ENCODE peak calls at places on chromosomes 12 and 14, in four cellular contexts. One of them, this sample, is unnamed.

GRCh38 chr14:26719514-26719913 is 121.7 kb upstream of the NOVA1 start:
- DNase-seq in suprapubic skin: no peak
- DNase-seq in A549: no peak
- DNase-seq in H54: no peak
- DNase-seq in this sample: no peak

GRCh38 chr12:108360487-108360886 is 21.4 kb upstream of the CMKLR1 start:
- DNase-seq in suprapubic skin: no peak
- DNase-seq in H54: no peak
- DNase-seq in A549: no peak
- DNase-seq in this sample: no peak

GRCh38 chr12:124828264-124829007 is 35.2 kb downstream of the SCARB1 start:
- DNase-seq in suprapubic skin: no peak
- DNase-seq in A549: peak
- DNase-seq in H54: peak
- DNase-seq in this sample: no peak

GRCh38 chr12:130739571-130739970 is 23.5 kb upstream of the RIMBP2 start:
- DNase-seq in H54: no peak
- DNase-seq in A549: no peak
- DNase-seq in suprapubic skin: no peak
- DNase-seq in this sample: no peak

GRCh38 chr12:132450391-132451171 is 39.4 kb upstream of the FBRSL1 start:
- DNase-seq in suprapubic skin: no peak
- DNase-seq in H54: no peak
- DNase-seq in A549: no peak
- DNase-seq in this sample: no peak

GRCh38 chr12:49068879-49069506 is 786 bp downstream of the RHEBL1 start:
- DNase-seq in suprapubic skin: no peak
- DNase-seq in H54: no peak
- DNase-seq in A549: no peak
- DNase-seq in this sample: no peak

GRCh38 chr14:34722723-34723545 is 8.5 kb upstream of the CFL2 start:
- DNase-seq in H54: peak
- DNase-seq in suprapubic skin: no peak
- DNase-seq in A549: peak
- DNase-seq in this sample: peak

GRCh38 chr12:39990122-39991101 is 115.5 kb downstream of the SLC2A13 start:
- DNase-seq in A549: peak
- DNase-seq in H54: peak
- DNase-seq in suprapubic skin: no peak
- DNase-seq in this sample: peak

GRCh38 chr12:28104893-28105864 is 85.1 kb upstream of the CCDC91 start:
- DNase-seq in H54: no peak
- DNase-seq in suprapubic skin: no peak
- DNase-seq in A549: no peak
- DNase-seq in this sample: no peak

GRCh38 chr14:99879401-99880295 is 86.4 kb downstream of the EML1 start:
- DNase-seq in suprapubic skin: no peak
- DNase-seq in H54: peak
- DNase-seq in A549: no peak
- DNase-seq in this sample: no peak

GRCh38 chr12:115166698-115167315 is 482.8 kb upstream of the TBX3 start:
- DNase-seq in A549: no peak
- DNase-seq in H54: no peak
- DNase-seq in suprapubic skin: no peak
- DNase-seq in this sample: no peak

GRCh38 chr12:113058553-113058952 is 2.0 kb downstream of the DTX1 start:
- DNase-seq in A549: no peak
- DNase-seq in H54: no peak
- DNase-seq in suprapubic skin: no peak
- DNase-seq in this sample: no peak

GRCh38 chr14:38366374-38366773 is 110.5 kb upstream of the CLEC14A start:
- DNase-seq in H54: no peak
- DNase-seq in A549: no peak
- DNase-seq in suprapubic skin: no peak
- DNase-seq in this sample: no peak

GRCh38 chr12:57745485-57745881 is 644 bp downstream of the TSPAN31 start:
- DNase-seq in suprapubic skin: no peak
- DNase-seq in A549: no peak
- DNase-seq in H54: no peak
- DNase-seq in this sample: no peak
- TF ChIP-seq POLR2A in suprapubic skin: no peak
- TF ChIP-seq POLR2A in A549: peak
- TF ChIP-seq POLR2A in H54: peak
- TF ChIP-seq POLR2A in this sample: peak

GRCh38 chr12:68842784-68843567 is 35.0 kb downstream of the MDM2 start:
- DNase-seq in suprapubic skin: no peak
- DNase-seq in H54: no peak
- DNase-seq in A549: no peak
- DNase-seq in this sample: no peak

GRCh38 chr12:68844788-68845695 is 37.1 kb downstream of the MDM2 start:
- DNase-seq in H54: no peak
- DNase-seq in A549: no peak
- DNase-seq in suprapubic skin: no peak
- DNase-seq in this sample: no peak

GRCh38 chr12:68846811-68847210 is 38.8 kb downstream of the MDM2 start:
- DNase-seq in H54: no peak
- DNase-seq in A549: no peak
- DNase-seq in suprapubic skin: no peak
- DNase-seq in this sample: no peak

GRCh38 chr12:68842123-68842522 is 34.1 kb downstream of the MDM2 start:
- DNase-seq in H54: no peak
- DNase-seq in A549: no peak
- DNase-seq in suprapubic skin: no peak
- DNase-seq in this sample: no peak

GRCh38 chr12:68844318-68844745 is 36.4 kb downstream of the MDM2 start:
- DNase-seq in H54: no peak
- DNase-seq in suprapubic skin: no peak
- DNase-seq in A549: no peak
- DNase-seq in this sample: no peak
- TF ChIP-seq POLR2A in H54: no peak
- TF ChIP-seq POLR2A in suprapubic skin: no peak
- TF ChIP-seq POLR2A in A549: no peak
- TF ChIP-seq POLR2A in this sample: no peak

GRCh38 chr12:65923228-65923627 is 98.9 kb downstream of the HMGA2 start:
- DNase-seq in suprapubic skin: no peak
- DNase-seq in A549: no peak
- DNase-seq in H54: no peak
- DNase-seq in this sample: no peak

GRCh38 chr12:65929641-65930040 is 105.4 kb downstream of the HMGA2 start:
- DNase-seq in A549: no peak
- DNase-seq in H54: no peak
- DNase-seq in suprapubic skin: no peak
- DNase-seq in this sample: no peak

GRCh38 chr12:65922077-65922476 is 97.8 kb downstream of the HMGA2 start:
- DNase-seq in suprapubic skin: no peak
- DNase-seq in H54: no peak
- DNase-seq in A549: no peak
- DNase-seq in this sample: no peak

GRCh38 chr12:65926119-65927004 is 102.1 kb downstream of the HMGA2 start:
- DNase-seq in A549: no peak
- DNase-seq in H54: no peak
- DNase-seq in suprapubic skin: no peak
- DNase-seq in this sample: no peak

GRCh38 chr12:65925626-65926025 is 101.3 kb downstream of the HMGA2 start:
- DNase-seq in H54: no peak
- DNase-seq in suprapubic skin: no peak
- DNase-seq in A549: no peak
- DNase-seq in this sample: no peak
- TF ChIP-seq POLR2A in H54: no peak
- TF ChIP-seq POLR2A in suprapubic skin: no peak
- TF ChIP-seq POLR2A in A549: no peak
- TF ChIP-seq POLR2A in this sample: no peak

DNA sequence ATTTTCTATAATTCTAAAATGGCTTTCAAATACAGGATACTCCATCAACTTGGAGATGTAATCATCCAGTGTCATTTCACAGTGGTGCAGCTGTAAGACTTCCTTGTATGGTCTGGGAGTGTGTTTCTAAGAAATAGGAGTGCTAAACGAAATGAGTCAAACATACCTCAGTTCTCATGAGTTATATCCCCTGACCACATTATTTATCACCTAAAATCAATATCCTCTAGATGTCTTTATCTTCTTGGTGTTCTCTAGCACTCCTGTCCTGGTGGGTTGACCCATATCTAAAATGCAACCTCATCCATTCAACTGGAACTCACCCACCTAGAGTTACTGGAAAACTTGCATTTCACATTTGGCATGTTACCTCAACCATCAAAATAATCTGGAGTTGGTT is 33.2 kb downstream of the TMEM30B start:
- DNase-seq in suprapubic skin: no peak
- DNase-seq in H54: no peak
- DNase-seq in A549: no peak
- DNase-seq in this sample: no peak
- TF ChIP-seq POLR2A in suprapubic skin: no peak
- TF ChIP-seq POLR2A in H54: no peak
- TF ChIP-seq POLR2A in A549: no peak
- TF ChIP-seq POLR2A in this sample: no peak

GRCh38 chr12:14949631-14950030 is 11.3 kb upstream of the ERP27 start:
- DNase-seq in suprapubic skin: no peak
- DNase-seq in A549: no peak
- DNase-seq in H54: no peak
- DNase-seq in this sample: no peak

GRCh38 chr12:14946856-14947255 is 8.5 kb upstream of the ERP27 start:
- DNase-seq in suprapubic skin: no peak
- DNase-seq in H54: no peak
- DNase-seq in A549: no peak
- DNase-seq in this sample: no peak

GRCh38 chr12:14950421-14950820 is 11.0 kb downstream of the ARHGDIB start:
- DNase-seq in A549: no peak
- DNase-seq in H54: no peak
- DNase-seq in suprapubic skin: no peak
- DNase-seq in this sample: no peak

GRCh38 chr12:14950982-14951746 is 10.2 kb downstream of the ARHGDIB start:
- DNase-seq in suprapubic skin: no peak
- DNase-seq in H54: no peak
- DNase-seq in A549: no peak
- DNase-seq in this sample: no peak

DNA sequence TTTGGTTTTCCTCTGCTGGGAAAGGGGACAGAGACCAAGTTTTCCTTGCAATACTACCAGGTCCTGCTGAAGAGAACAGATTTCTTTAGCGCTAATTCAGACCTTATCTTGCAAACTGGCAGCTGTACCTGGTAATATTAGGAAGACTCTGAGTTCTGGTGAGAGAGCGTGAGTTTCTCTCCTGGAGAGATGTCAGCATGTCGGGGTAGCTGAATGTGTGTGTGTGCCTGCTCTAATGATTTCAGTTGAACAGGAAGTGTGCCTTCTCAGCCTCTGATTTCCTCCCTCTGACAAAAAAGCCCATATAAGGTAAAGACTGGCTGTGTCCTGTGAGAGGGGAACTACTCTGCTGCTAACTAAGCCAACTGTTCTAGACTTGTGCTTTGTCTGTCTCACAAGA is 10.3 kb upstream of the ERP27 start:
- DNase-seq in A549: no peak
- DNase-seq in suprapubic skin: no peak
- DNase-seq in H54: no peak
- DNase-seq in this sample: no peak
- TF ChIP-seq POLR2A in A549: no peak
- TF ChIP-seq POLR2A in suprapubic skin: peak
- TF ChIP-seq POLR2A in H54: no peak
- TF ChIP-seq POLR2A in this sample: no peak

GRCh38 chr14:31027847-31028246 is 1.7 kb upstream of the STRN3 start:
- DNase-seq in suprapubic skin: no peak
- DNase-seq in H54: no peak
- DNase-seq in A549: no peak
- DNase-seq in this sample: no peak

GRCh38 chr14:31026395-31027096 is 367 bp upstream of the STRN3 start:
- DNase-seq in A549: peak
- DNase-seq in suprapubic skin: peak
- DNase-seq in H54: peak
- DNase-seq in this sample: peak

GRCh38 chr14:31025335-31026075 is at the start of gene AP4S1:
- DNase-seq in suprapubic skin: peak
- DNase-seq in H54: peak
- DNase-seq in A549: peak
- DNase-seq in this sample: peak

GRCh38 chr14:31024577-31025334 is 693 bp upstream of the AP4S1 start:
- DNase-seq in suprapubic skin: no peak
- DNase-seq in H54: no peak
- DNase-seq in A549: no peak
- DNase-seq in this sample: no peak

GRCh38 chr14:31026076-31026394 is at the start of gene STRN3:
- DNase-seq in suprapubic skin: no peak
- DNase-seq in H54: no peak
- DNase-seq in A549: no peak
- DNase-seq in this sample: no peak
- TF ChIP-seq POLR2A in suprapubic skin: no peak
- TF ChIP-seq POLR2A in H54: peak
- TF ChIP-seq POLR2A in A549: peak
- TF ChIP-seq POLR2A in this sample: no peak

GRCh38 chr14:24366664-24367505 is 1.1 kb upstream of the NFATC4 start:
- DNase-seq in A549: peak
- DNase-seq in suprapubic skin: peak
- DNase-seq in H54: peak
- DNase-seq in this sample: no peak
- TF ChIP-seq POLR2A in A549: no peak
- TF ChIP-seq POLR2A in suprapubic skin: no peak
- TF ChIP-seq POLR2A in H54: no peak
- TF ChIP-seq POLR2A in this sample: no peak